ENCODE peak calls at places on chromosomes 1 and 21, in four cellular contexts. N is prostate gland, D is NCI-H1105, Q is DMS 273 treated with DMSO at 0.1 percent for 48 hours. X is an unnamed sample.

GRCh38 chr1:31102501-31102950 is 37.0 kb upstream of the PUM1 start:
- DNase-seq in N (no peak), D (no peak), Q (no peak), X (peak)

GRCh38 chr1:1132928-1133750 is 17.2 kb upstream of the C1orf159 start:
- DNase-seq in N (no peak), D (no peak), Q (no peak), X (peak)

GRCh38 chr21:45579383-45580180 is 37.3 kb upstream of the SLC19A1 start:
- DNase-seq in N (no peak), D (no peak), Q (no peak), X (no peak)

GRCh38 chr1:58699011-58699762 is 675 bp downstream of the MYSM1 start:
- DNase-seq in N (no peak), D (no peak), Q (no peak), X (no peak)

GRCh38 chr1:184838374-184838995 is 83.8 kb upstream of the EDEM3 start:
- DNase-seq in N (peak), D (no peak), Q (peak), X (peak)

GRCh38 chr1:232421143-232421796 is 208.7 kb downstream of the SIPA1L2 start:
- DNase-seq in N (peak), D (peak), Q (no peak), X (no peak)

GRCh38 chr1:42466030-42466429 is 2.9 kb downstream of the CCDC30 start:
- DNase-seq in N (no peak), D (no peak), Q (no peak), X (no peak)

GRCh38 chr1:74733616-74734484 is 898 bp downstream of the TYW3 start:
- DNase-seq in N (peak), D (peak), Q (peak), X (peak)

GRCh38 chr21:39630191-39630591 is 17.5 kb downstream of the B3GALT5 start:
- DNase-seq in N (no peak), D (no peak), Q (no peak), X (no peak)

X was measured in body of pancreas.